ENCODE peak calls at places on chromosomes 3 and 15, in four cellular contexts. W is IMR-90, I is neural progenitor cell, U is endothelial cell. C is an unnamed sample.

GRCh38 chr3:114155370-114155821 is 23.5 kb downstream of the DRD3 start:
- DNase-seq in W (peak), I (peak), U (peak), C (no peak)

GRCh38 chr15:66404122-66404521 is 17.4 kb downstream of the MAP2K1 start:
- DNase-seq in I (no peak), U (no peak), W (no peak), C (no peak)

GRCh38 chr15:42491540-42492225 is 742 bp upstream of the ZNF106 start:
- DNase-seq in U (no peak), W (peak), I (no peak), C (no peak)

GRCh38 chr15:29070471-29071192 is 184.9 kb downstream of the APBA2 start:
- DNase-seq in W (no peak), U (no peak), I (no peak), C (no peak)

GRCh38 chr3:136329593-136329992 is 79.5 kb downstream of the PCCB start:
- DNase-seq in U (no peak), I (no peak), W (no peak), C (no peak)

GRCh38 chr3:103495186-103495585 is 1060.4 kb downstream of the ZPLD1 start:
- DNase-seq in U (no peak), W (no peak), I (no peak), C (no peak)

GRCh38 chr3:56131976-56132590 is 336.2 kb downstream of the ERC2 start:
- DNase-seq in I (no peak), W (peak), U (no peak), C (no peak)

GRCh38 chr3:197516517-197516889 is 39.3 kb downstream of the BDH1 start:
- DNase-seq in U (no peak), W (peak), I (no peak), C (no peak)

GRCh38 chr3:189593581-189593980 is 37.6 kb upstream of the TP63 start:
- DNase-seq in I (no peak), W (no peak), U (no peak), C (no peak)

GRCh38 chr15:57792729-57793449 is 86.4 kb downstream of the POLR2M start:
- DNase-seq in I (peak), W (no peak), U (no peak), C (no peak)

GRCh38 chr15:76837474-76837873 is 67.7 kb downstream of the SCAPER start:
- DNase-seq in U (no peak), W (no peak), I (no peak), C (no peak)

GRCh38 chr15:76384409-76384808 is 47.8 kb downstream of the ISL2 start:
- DNase-seq in U (no peak), I (no peak), W (no peak), C (no peak)

GRCh38 chr15:89179966-89180875 is 41.2 kb downstream of the RLBP1 start:
- DNase-seq in U (no peak), I (no peak), W (peak), C (no peak)

GRCh38 chr15:27820722-27821121 is 278.4 kb downstream of the OCA2 start:
- DNase-seq in I (no peak), W (no peak), U (no peak), C (no peak)

GRCh38 chr15:88467073-88467934 is at the start of the genes MRPL46 and MRPS11:
- DNase-seq in W (peak), U (peak), I (peak), C (peak)

GRCh38 chr3:171867976-171868375 is 24.8 kb downstream of the TMEM212 start:
- DNase-seq in U (no peak), I (peak), W (no peak), C (no peak)

GRCh38 chr15:73391128-73391864 is 22.5 kb upstream of the HCN4 start:
- DNase-seq in U (no peak), W (no peak), I (no peak), C (no peak)

GRCh38 chr15:43204016-43204901 is 16.6 kb downstream of the EPB42 start:
- DNase-seq in W (peak), U (peak), I (peak), C (no peak)

GRCh38 chr3:9780920-9781319 is 11.2 kb upstream of the CAMK1 start:
- DNase-seq in U (no peak), I (no peak), W (no peak), C (no peak)

GRCh38 chr15:95837605-95838004 is 492.9 kb upstream of the NR2F2 start:
- DNase-seq in U (no peak), I (no peak), W (no peak), C (no peak)

GRCh38 chr15:60219841-60220240 is 177.9 kb downstream of the ANXA2 start:
- DNase-seq in W (no peak), I (no peak), U (no peak), C (no peak)

GRCh38 chr3:153458881-153459280 is 296.9 kb downstream of the RAP2B start:
- DNase-seq in I (no peak), W (no peak), U (no peak), C (no peak)

DNA sequence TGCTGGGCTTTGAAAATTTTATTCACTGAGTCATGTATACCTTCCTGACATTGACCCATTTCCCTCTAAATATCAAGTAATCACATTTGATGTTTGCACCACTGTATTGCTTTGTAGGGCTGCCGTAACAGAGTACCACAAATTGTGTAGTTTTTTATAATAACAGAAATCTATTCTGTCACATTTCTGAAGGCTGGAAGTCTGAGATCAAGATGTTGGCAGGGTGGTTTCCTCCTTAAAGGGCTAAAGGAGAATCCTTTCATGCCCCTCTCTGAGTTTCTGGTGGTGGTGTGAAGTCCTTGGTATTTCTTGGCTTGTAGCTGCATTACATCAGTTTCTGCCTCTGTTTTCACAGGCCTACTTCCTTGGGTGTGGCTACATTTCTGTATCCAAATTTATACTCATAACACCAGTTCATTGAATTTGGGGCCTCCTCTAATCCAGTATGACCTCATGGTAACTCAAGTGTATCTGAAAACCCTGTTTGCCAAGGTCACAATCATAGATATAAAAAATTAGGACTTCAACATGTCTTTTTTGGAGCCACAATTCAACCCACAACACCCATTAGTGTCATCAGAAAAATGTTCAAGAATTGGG is 29.1 kb upstream of the ST6GAL1 start:
- DNase-seq in U (no peak), I (no peak), W (no peak), C (no peak)
- TF ChIP-seq CTCF in U (no peak), I (no peak), W (no peak), C (no peak)

GRCh38 chr3:45084820-45085816 is 59.0 kb downstream of the CLEC3B start:
- DNase-seq in U (no peak), I (no peak), W (peak), C (no peak)
- TF ChIP-seq CTCF in U (no peak), I (no peak), W (no peak), C (no peak)

GRCh38 chr3:124032351-124032880 is 40.5 kb upstream of the ROPN1 start:
- DNase-seq in U (no peak), I (peak), W (no peak), C (no peak)

GRCh38 chr3:124034016-124034808 is 42.3 kb upstream of the ROPN1 start:
- DNase-seq in I (peak), U (peak), W (no peak), C (peak)

GRCh38 chr3:124032881-124033359 is 41.0 kb upstream of the ROPN1 start:
- DNase-seq in I (peak), W (peak), U (peak), C (peak)

GRCh38 chr3:124034809-124035152 is 42.9 kb upstream of the ROPN1 start:
- DNase-seq in W (no peak), U (no peak), I (peak), C (no peak)

DNA sequence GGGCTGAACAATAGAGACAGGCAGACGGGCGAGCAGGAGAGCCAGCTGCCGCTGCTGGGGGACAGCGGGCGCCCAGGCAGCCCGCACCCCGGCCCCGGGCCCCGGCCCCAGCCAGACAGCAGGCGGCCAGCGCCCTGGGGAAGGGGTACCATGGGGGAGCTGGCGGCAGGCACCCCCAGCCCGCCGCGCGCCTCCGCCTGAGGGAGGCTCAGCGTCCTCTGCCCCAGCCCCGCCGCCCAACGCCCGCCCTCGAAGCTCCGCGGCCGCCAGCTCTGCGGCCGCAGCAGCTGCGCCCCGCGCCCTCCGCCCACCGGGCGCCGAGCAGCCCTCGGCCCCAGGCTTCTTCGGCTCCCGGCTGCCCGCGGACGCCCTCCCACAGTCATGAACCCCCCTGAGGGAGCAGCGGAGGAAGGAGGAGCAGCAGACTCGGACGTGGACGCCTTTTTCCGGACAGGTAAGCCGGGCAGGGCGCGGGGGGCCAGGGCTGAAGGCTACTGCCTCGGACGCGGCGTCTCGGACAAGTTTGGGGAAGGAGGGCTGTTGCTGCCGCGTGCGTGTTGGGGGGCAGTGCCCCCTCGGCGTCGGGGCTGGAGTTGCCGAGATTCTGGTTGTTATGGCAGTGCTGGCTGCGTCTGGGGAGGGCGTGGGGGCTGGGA is 41.6 kb upstream of the ROPN1 start:
- DNase-seq in W (no peak), U (no peak), I (peak), C (no peak)
- TF ChIP-seq CTCF in W (no peak), U (peak), I (peak), C (no peak)

DNA sequence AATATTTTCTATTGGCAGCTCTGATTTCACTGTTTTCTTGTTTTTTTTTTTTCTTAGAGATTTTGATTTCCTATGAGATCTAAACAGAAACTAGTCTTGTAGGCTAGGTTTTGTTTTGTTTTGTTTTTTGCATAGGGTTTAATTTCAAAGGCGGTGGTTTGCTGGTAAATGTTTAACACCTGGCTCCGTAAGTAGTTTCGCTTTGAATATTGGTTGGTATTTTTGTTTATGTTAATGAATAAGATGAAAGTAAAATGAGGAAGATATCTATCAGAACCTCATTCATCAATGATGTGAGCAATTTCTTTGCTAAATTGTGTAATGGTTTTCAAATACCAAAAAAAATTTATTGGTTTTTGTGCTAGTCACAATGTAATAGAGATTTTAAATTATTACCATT is 39.7 kb upstream of the TM4SF1 start:
- DNase-seq in U (no peak), W (no peak), I (no peak), C (no peak)
- TF ChIP-seq CTCF in U (no peak), W (no peak), I (no peak), C (no peak)

GRCh38 chr15:39748276-39748675 is 34.4 kb downstream of the FSIP1 start:
- DNase-seq in W (no peak), I (no peak), U (no peak), C (no peak)
- TF ChIP-seq CTCF in W (no peak), I (no peak), U (no peak), C (no peak)

DNA sequence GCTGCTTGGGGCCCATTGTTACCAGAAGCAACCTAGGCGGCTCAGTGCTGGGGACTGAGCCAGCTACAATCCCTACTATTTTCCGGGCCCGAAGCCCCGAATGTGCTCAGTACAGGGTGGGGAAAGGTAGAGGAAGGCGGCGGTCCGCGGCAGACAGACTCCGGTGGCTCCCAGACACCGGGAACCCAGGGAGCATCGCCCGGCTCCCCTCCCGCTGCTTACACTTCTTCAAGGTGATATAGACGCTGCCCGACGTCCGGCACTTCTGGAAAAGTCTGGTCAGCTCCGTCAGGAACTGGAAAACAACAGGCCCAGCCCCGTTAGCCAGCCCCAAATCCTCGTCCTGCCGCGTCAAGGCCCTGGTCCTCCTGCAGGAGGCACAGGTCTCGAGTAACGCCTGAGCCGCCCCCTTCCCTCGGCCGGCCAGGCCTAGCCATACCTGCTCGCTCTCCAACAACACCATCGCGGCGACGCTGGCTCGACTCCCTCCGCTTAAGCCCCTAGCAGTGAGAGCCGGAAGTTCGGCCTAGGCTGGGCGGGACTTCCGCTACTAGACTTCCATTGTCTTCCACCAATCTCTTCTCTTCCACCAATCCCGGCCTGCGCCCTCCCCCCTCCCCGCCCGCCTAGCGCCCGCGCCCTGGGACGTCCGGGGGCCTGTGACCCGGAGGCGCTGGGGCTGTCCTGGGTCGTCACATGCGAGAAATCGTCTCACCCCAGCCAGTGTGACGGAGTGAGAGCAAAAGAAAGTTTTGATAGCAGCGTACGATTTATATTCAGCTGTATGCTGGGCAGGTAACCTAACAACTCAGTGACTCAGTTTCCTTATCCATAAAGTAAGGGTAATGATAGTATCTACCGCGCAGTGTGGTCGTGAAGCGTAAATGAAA is at the start of gene SRP14:
- DNase-seq in U (peak), W (peak), I (peak), C (peak)
- TF ChIP-seq CTCF in U (no peak), W (no peak), I (peak), C (peak)

C was measured in mesothelial cell of epicardium.